ENCODE peak calls at places on chromosomes 13 and 19, in nine cellular contexts. One of them, this sample, is unnamed.

GRCh38 chr19:7705387-7706187 is 3.7 kb upstream of the FCER2 start:
- DNase-seq in neural progenitor cell: no peak
- DNase-seq in GM23338: no peak
- DNase-seq in SK-N-SH: no peak
- DNase-seq in hepatocyte: no peak
- DNase-seq in PC-3: no peak
- DNase-seq in GM23248: no peak
- DNase-seq in HCT116: no peak
- DNase-seq in MM.1S: no peak
- DNase-seq in this sample: peak; percentile 71

GRCh38 chr19:15285896-15286591 is 46.3 kb downstream of the BRD4 start:
- DNase-seq in HCT116: no peak
- DNase-seq in neural progenitor cell: peak; percentile 32
- DNase-seq in SK-N-SH: no peak
- DNase-seq in GM23338: peak; percentile 44
- DNase-seq in GM23248: no peak
- DNase-seq in PC-3: no peak
- DNase-seq in hepatocyte: no peak
- DNase-seq in MM.1S: peak; percentile 62
- DNase-seq in this sample: peak; percentile 87

GRCh38 chr19:29817316-29817715 is 5.5 kb downstream of the CCNE1 start:
- DNase-seq in GM23248: no peak
- DNase-seq in neural progenitor cell: no peak
- DNase-seq in GM23338: no peak
- DNase-seq in HCT116: no peak
- DNase-seq in hepatocyte: no peak
- DNase-seq in SK-N-SH: no peak
- DNase-seq in MM.1S: no peak
- DNase-seq in PC-3: no peak
- DNase-seq in this sample: no peak

GRCh38 chr13:100138859-100139491 is 50.1 kb downstream of the PCCA start:
- DNase-seq in SK-N-SH: no peak
- DNase-seq in PC-3: no peak
- DNase-seq in GM23248: peak; percentile 6
- DNase-seq in HCT116: no peak
- DNase-seq in GM23338: no peak
- DNase-seq in hepatocyte: no peak
- DNase-seq in neural progenitor cell: no peak
- DNase-seq in MM.1S: no peak
- DNase-seq in this sample: no peak

GRCh38 chr19:5951338-5951861 is 26.5 kb downstream of the RANBP3 start:
- DNase-seq in HCT116: no peak
- DNase-seq in GM23248: no peak
- DNase-seq in MM.1S: no peak
- DNase-seq in hepatocyte: no peak
- DNase-seq in GM23338: peak; percentile 63
- DNase-seq in SK-N-SH: no peak
- DNase-seq in PC-3: no peak
- DNase-seq in neural progenitor cell: peak; percentile 61
- DNase-seq in this sample: peak; percentile 81

GRCh38 chr19:38417544-38418506 is 8.2 kb downstream of the RASGRP4 start:
- DNase-seq in MM.1S: no peak
- DNase-seq in SK-N-SH: no peak
- DNase-seq in GM23338: peak; percentile 92
- DNase-seq in GM23248: peak; percentile 46
- DNase-seq in neural progenitor cell: peak; percentile 84
- DNase-seq in HCT116: peak; percentile 66
- DNase-seq in PC-3: peak; percentile 62
- DNase-seq in hepatocyte: peak; percentile 78
- DNase-seq in this sample: peak; percentile 57

GRCh38 chr19:8209965-8210659 is 942 bp downstream of the CERS4 start:
- DNase-seq in PC-3: no peak
- DNase-seq in GM23248: no peak
- DNase-seq in hepatocyte: no peak
- DNase-seq in MM.1S: no peak
- DNase-seq in neural progenitor cell: no peak
- DNase-seq in SK-N-SH: no peak
- DNase-seq in HCT116: no peak
- DNase-seq in GM23338: peak; percentile 38
- DNase-seq in this sample: no peak

GRCh38 chr13:28357247-28357825 is 137.6 kb downstream of the FLT1 start:
- DNase-seq in neural progenitor cell: no peak
- DNase-seq in MM.1S: no peak
- DNase-seq in GM23338: no peak
- DNase-seq in PC-3: peak; percentile 5
- DNase-seq in GM23248: no peak
- DNase-seq in HCT116: no peak
- DNase-seq in SK-N-SH: no peak
- DNase-seq in hepatocyte: no peak
- DNase-seq in this sample: no peak

GRCh38 chr13:20566917-20567755 is at the start of gene IFT88:
- DNase-seq in GM23338: peak; percentile 95
- DNase-seq in PC-3: peak; percentile 89
- DNase-seq in neural progenitor cell: peak; percentile 95
- DNase-seq in GM23248: peak; percentile 92
- DNase-seq in HCT116: peak; percentile 68
- DNase-seq in MM.1S: peak; percentile 72
- DNase-seq in hepatocyte: peak; percentile 97
- DNase-seq in SK-N-SH: peak; percentile 97
- DNase-seq in this sample: peak; percentile 86

DNA sequence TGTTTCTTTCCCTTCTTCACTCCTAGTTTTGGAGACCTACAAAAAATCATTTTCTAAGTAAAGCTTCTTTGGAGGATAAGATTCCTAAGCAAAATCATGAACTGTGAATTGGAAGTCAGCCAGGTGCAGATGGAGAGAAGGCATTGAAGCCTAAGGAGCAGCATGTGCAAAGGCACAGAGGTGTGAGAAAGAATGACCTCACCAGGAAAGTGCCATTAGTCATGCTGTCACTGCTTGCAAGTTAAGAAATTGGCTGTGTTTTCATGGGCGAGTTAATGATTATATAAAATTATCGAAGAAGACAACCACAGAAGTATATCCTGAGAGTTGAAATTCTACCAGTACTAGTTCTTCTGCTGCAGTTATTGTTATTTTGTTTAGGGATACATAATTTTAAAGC is 80.3 kb upstream of the KLHL1 start:
- DNase-seq in SK-N-SH: no peak
- DNase-seq in neural progenitor cell: no peak
- DNase-seq in HCT116: no peak
- DNase-seq in PC-3: no peak
- DNase-seq in GM23338: no peak
- DNase-seq in GM23248: no peak
- DNase-seq in hepatocyte: no peak
- DNase-seq in MM.1S: no peak
- DNase-seq in this sample: no peak
- TF ChIP-seq EZH2phosphoT487 in SK-N-SH: no peak
- TF ChIP-seq EZH2phosphoT487 in neural progenitor cell: no peak
- TF ChIP-seq EZH2phosphoT487 in HCT116: no peak
- TF ChIP-seq EZH2phosphoT487 in PC-3: no peak
- TF ChIP-seq EZH2phosphoT487 in GM23338: no peak
- TF ChIP-seq EZH2phosphoT487 in GM23248: no peak
- TF ChIP-seq EZH2phosphoT487 in hepatocyte: no peak
- TF ChIP-seq EZH2phosphoT487 in MM.1S: no peak
- TF ChIP-seq EZH2phosphoT487 in this sample: no peak

DNA sequence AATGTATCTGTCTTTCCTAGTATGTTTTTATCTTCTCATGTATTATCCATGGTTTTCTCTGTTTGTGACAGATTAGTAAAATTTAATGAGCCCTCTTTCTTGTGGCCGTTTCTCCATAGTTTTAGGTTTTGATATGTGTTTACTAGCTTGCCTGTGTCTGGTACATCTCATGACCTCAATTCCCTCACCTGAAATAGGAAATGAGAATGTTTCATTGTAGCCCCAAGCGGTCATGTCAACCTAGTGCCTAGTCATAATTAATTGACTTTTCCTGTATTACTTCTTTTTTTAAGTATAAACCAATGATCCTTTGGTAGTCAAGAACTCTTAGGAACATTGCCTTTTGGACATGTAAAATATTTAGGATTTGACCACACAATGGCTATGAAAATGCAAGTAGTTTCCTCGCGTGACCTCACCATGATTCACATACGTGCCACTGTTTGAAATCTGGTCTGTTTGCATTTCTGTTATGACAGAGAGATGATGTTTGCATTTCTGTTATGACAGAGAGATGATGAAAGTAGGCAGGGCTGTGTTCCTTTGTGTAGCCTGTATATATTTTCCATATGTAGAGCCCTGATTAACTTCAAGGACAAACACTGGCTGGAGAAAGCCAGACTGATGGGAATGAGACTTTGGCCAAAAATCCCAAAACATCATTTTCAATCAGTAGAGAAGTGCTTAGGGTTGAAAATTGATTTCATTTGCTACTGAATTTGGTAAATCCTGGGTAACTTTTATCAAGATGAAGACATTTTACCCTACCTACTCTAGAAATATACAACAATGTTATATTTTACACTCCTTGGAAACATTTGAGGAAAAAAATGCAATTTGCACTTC is 104.8 kb downstream of the TNFRSF19 start:
- DNase-seq in SK-N-SH: no peak
- DNase-seq in neural progenitor cell: no peak
- DNase-seq in GM23338: no peak
- DNase-seq in MM.1S: no peak
- DNase-seq in GM23248: peak; percentile 86
- DNase-seq in HCT116: no peak
- DNase-seq in hepatocyte: peak; percentile 28
- DNase-seq in PC-3: peak; percentile 95
- DNase-seq in this sample: no peak
- TF ChIP-seq EZH2phosphoT487 in SK-N-SH: no peak
- TF ChIP-seq EZH2phosphoT487 in neural progenitor cell: no peak
- TF ChIP-seq EZH2phosphoT487 in GM23338: no peak
- TF ChIP-seq EZH2phosphoT487 in MM.1S: no peak
- TF ChIP-seq EZH2phosphoT487 in GM23248: no peak
- TF ChIP-seq EZH2phosphoT487 in HCT116: no peak
- TF ChIP-seq EZH2phosphoT487 in hepatocyte: no peak
- TF ChIP-seq EZH2phosphoT487 in PC-3: no peak
- TF ChIP-seq EZH2phosphoT487 in this sample: no peak

GRCh38 chr19:31349160-31349881 is at the start of gene TSHZ3:
- DNase-seq in MM.1S: no peak
- DNase-seq in neural progenitor cell: peak; percentile 83
- DNase-seq in GM23248: peak; percentile 84
- DNase-seq in GM23338: peak; percentile 85
- DNase-seq in SK-N-SH: peak; percentile 89
- DNase-seq in hepatocyte: peak; percentile 80
- DNase-seq in PC-3: peak; percentile 10
- DNase-seq in HCT116: no peak
- DNase-seq in this sample: no peak

GRCh38 chr19:31350033-31350692 is 927 bp upstream of the TSHZ3 start:
- DNase-seq in GM23248: peak; percentile 69
- DNase-seq in PC-3: no peak
- DNase-seq in hepatocyte: peak; percentile 52
- DNase-seq in SK-N-SH: peak; percentile 81
- DNase-seq in neural progenitor cell: peak; percentile 38
- DNase-seq in MM.1S: no peak
- DNase-seq in GM23338: no peak
- DNase-seq in HCT116: no peak
- DNase-seq in this sample: no peak

GRCh38 chr19:31352296-31352781 is 3.1 kb upstream of the TSHZ3 start:
- DNase-seq in GM23248: no peak
- DNase-seq in neural progenitor cell: peak; percentile 38
- DNase-seq in GM23338: peak; percentile 62
- DNase-seq in MM.1S: no peak
- DNase-seq in SK-N-SH: peak; percentile 19
- DNase-seq in HCT116: no peak
- DNase-seq in hepatocyte: no peak
- DNase-seq in PC-3: no peak
- DNase-seq in this sample: no peak

GRCh38 chr19:31351212-31352193 is 2.3 kb upstream of the TSHZ3 start:
- DNase-seq in MM.1S: no peak
- DNase-seq in GM23248: peak; percentile 80
- DNase-seq in neural progenitor cell: peak; percentile 68
- DNase-seq in GM23338: peak; percentile 62
- DNase-seq in HCT116: no peak
- DNase-seq in hepatocyte: peak; percentile 45
- DNase-seq in SK-N-SH: peak; percentile 74
- DNase-seq in PC-3: peak; percentile 15
- DNase-seq in this sample: no peak

DNA sequence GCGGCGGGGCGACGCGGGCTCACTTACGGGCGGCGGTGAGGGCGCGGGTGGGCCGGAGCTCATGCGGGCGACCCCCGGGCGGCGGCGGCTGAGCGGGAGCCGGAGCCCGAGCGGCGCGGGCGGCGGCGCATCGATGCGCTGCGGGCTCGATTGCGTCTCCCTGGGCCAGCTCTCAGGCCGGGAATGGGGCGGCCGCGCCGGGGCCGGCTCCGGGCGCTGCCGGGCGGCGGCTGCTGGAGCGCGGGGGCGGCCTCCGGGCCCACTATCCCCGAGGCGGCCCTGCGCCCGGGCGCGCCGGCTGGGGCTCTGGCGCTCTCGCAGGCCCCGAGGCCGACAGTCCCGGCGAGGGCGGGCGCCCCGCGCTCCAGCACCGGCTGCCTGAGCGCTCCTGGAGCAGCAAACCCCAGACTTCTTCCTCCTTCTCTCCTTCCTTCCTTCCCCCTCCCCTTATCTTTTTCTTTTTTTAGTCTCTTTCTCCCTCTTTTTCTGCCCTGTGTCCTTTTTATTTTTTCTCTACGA is 1.5 kb upstream of the TSHZ3 start:
- DNase-seq in GM23338: peak; percentile 70
- DNase-seq in MM.1S: no peak
- DNase-seq in SK-N-SH: peak; percentile 87
- DNase-seq in neural progenitor cell: peak; percentile 88
- DNase-seq in GM23248: peak; percentile 87
- DNase-seq in HCT116: no peak
- DNase-seq in hepatocyte: peak; percentile 81
- DNase-seq in PC-3: peak; percentile 22
- DNase-seq in this sample: no peak
- TF ChIP-seq EZH2phosphoT487 in GM23338: no peak
- TF ChIP-seq EZH2phosphoT487 in MM.1S: no peak
- TF ChIP-seq EZH2phosphoT487 in SK-N-SH: no peak
- TF ChIP-seq EZH2phosphoT487 in neural progenitor cell: no peak
- TF ChIP-seq EZH2phosphoT487 in GM23248: no peak
- TF ChIP-seq EZH2phosphoT487 in HCT116: no peak
- TF ChIP-seq EZH2phosphoT487 in hepatocyte: no peak
- TF ChIP-seq EZH2phosphoT487 in PC-3: no peak
- TF ChIP-seq EZH2phosphoT487 in this sample: no peak

DNA sequence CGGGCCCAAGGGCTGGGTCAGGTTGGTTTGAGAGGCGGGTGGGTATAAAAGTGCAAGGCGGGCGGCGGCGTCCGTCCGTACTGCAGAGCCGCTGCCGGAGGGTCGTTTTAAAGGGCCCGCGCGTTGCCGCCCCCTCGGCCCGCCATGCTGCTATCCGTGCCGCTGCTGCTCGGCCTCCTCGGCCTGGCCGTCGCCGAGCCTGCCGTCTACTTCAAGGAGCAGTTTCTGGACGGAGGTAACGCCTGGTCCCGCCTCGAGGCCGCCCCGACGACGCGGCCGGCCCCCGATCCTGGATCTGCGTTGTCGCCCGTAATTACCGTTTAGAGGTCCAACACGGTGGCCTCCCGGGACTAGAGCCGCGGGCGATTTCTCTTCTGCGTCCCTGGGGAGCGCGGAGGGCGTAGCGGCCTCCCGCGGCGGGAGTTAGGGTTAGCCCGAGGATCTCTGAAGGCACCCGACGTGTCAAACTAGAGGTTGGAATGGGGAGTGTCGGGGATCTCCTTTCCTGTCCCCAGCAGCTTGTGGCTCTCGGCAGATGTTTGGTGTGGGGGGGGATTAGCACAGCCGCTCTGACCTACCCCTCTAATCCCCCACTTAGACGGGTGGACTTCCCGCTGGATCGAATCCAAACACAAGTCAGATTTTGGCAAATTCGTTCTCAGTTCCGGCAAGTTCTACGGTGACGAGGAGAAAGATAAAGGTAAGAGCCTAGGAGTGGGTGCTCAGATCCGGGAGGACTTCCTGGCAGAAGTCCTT is at the start of gene CALR:
- DNase-seq in SK-N-SH: no peak
- DNase-seq in hepatocyte: peak; percentile 65
- DNase-seq in HCT116: no peak
- DNase-seq in GM23248: peak; percentile 80
- DNase-seq in neural progenitor cell: peak; percentile 64
- DNase-seq in MM.1S: peak; percentile 36
- DNase-seq in PC-3: peak; percentile 22
- DNase-seq in GM23338: no peak
- DNase-seq in this sample: peak; percentile 62
- TF ChIP-seq EZH2phosphoT487 in SK-N-SH: no peak
- TF ChIP-seq EZH2phosphoT487 in hepatocyte: no peak
- TF ChIP-seq EZH2phosphoT487 in HCT116: no peak
- TF ChIP-seq EZH2phosphoT487 in GM23248: no peak
- TF ChIP-seq EZH2phosphoT487 in neural progenitor cell: no peak
- TF ChIP-seq EZH2phosphoT487 in MM.1S: no peak
- TF ChIP-seq EZH2phosphoT487 in PC-3: no peak
- TF ChIP-seq EZH2phosphoT487 in GM23338: no peak
- TF ChIP-seq EZH2phosphoT487 in this sample: no peak

This sample was measured in OCI-LY7.